ENCODE peak calls at places on chromosomes 13 and 19, in four cellular contexts. Z is putamen, D is AML-193, J is cardiac muscle cell. R is an unnamed sample.

GRCh38 chr19:49837009-49837310 is 14.0 kb upstream of the PTOV1 start:
- DNase-seq in J (no peak), Z (no peak), D (no peak), R (no peak)

GRCh38 chr13:51364404-51365008 is 25.0 kb downstream of the SERPINE3 start:
- DNase-seq in Z (no peak), D (no peak), J (peak), R (peak)

GRCh38 chr13:111962431-111962891 is 104.5 kb upstream of the SOX1 start:
- DNase-seq in D (peak), Z (no peak), J (no peak), R (no peak)

GRCh38 chr19:19554074-19555023 is 16.3 kb downstream of the CILP2 start:
- DNase-seq in D (peak), Z (no peak), J (peak), R (no peak)

GRCh38 chr19:35261356-35262100 is 7.2 kb upstream of the USF2 start:
- DNase-seq in Z (no peak), D (no peak), J (no peak), R (no peak)

GRCh38 chr19:15421726-15422260 is 3.0 kb upstream of the AKAP8L start:
- DNase-seq in Z (peak), J (no peak), D (no peak), R (no peak)

GRCh38 chr13:80296638-80297037 is 44.3 kb downstream of the SPRY2 start:
- DNase-seq in J (no peak), Z (no peak), D (no peak), R (no peak)

GRCh38 chr13:75705395-75705794 is 69.3 kb downstream of the LMO7 start:
- DNase-seq in J (peak), Z (no peak), D (no peak), R (peak)

GRCh38 chr19:1237754-1238372 is at the start of gene CBARP:
- DNase-seq in Z (no peak), D (no peak), J (peak), R (no peak)

GRCh38 chr19:55261671-55262126 is 2.9 kb upstream of the PPP6R1 start:
- DNase-seq in J (no peak), D (no peak), Z (no peak), R (no peak)

GRCh38 chr19:48308695-48309586 is 16.4 kb upstream of the EMP3 start:
- DNase-seq in J (peak), D (peak), Z (no peak), R (no peak)

GRCh38 chr19:31214997-31215396 is 134.2 kb downstream of the TSHZ3 start:
- DNase-seq in J (no peak), Z (no peak), D (no peak), R (no peak)

GRCh38 chr19:51020988-51021651 is 1.6 kb upstream of the KLK10 start:
- DNase-seq in J (peak), D (peak), Z (peak), R (peak)

GRCh38 chr19:3443840-3444694 is 36.3 kb downstream of the SMIM24 start:
- DNase-seq in D (no peak), Z (no peak), J (peak), R (no peak)

GRCh38 chr19:1324792-1325567 is 39.3 kb downstream of the EFNA2 start:
- DNase-seq in Z (peak), D (no peak), J (peak), R (no peak)

GRCh38 chr19:19064098-19064722 is 416 bp downstream of the SLC25A42 start:
- DNase-seq in Z (no peak), J (no peak), D (no peak), R (no peak)

GRCh38 chr19:10713317-10713716 is 4.6 kb upstream of the DNM2 start:
- DNase-seq in J (no peak), D (no peak), Z (no peak), R (no peak)

GRCh38 chr13:107964356-107964755 is 251.0 kb downstream of the LIG4 start:
- DNase-seq in J (peak), Z (no peak), D (no peak), R (no peak)

GRCh38 chr19:8482696-8483095 is 19.7 kb downstream of the PRAM1 start:
- DNase-seq in Z (no peak), D (no peak), J (no peak), R (no peak)

GRCh38 chr19:3494051-3494450 is 6.4 kb downstream of the DOHH start:
- DNase-seq in D (no peak), Z (peak), J (no peak), R (no peak)

GRCh38 chr19:8216357-8216756 is 7.2 kb downstream of the CERS4 start:
- DNase-seq in D (no peak), J (no peak), Z (no peak), R (no peak)

GRCh38 chr13:109816979-109817275 is 30.5 kb upstream of the IRS2 start:
- DNase-seq in Z (no peak), D (no peak), J (peak), R (peak)

GRCh38 chr19:9566729-9567128 is 17.6 kb downstream of the ZNF121 start:
- DNase-seq in Z (no peak), J (no peak), D (no peak), R (no peak)

GRCh38 chr13:98405107-98405571 is 171.8 kb downstream of the STK24 start:
- DNase-seq in D (no peak), Z (no peak), J (peak), R (no peak)

GRCh38 chr13:27372896-27373295 is 51.5 kb upstream of the GTF3A start:
- DNase-seq in J (peak), D (no peak), Z (no peak), R (no peak)

GRCh38 chr19:31538879-31539278 is 189.6 kb upstream of the TSHZ3 start:
- DNase-seq in D (no peak), J (no peak), Z (no peak), R (no peak)

GRCh38 chr19:7772752-7773291 is 9.8 kb downstream of the CLEC4M start:
- DNase-seq in Z (no peak), J (peak), D (peak), R (peak)

GRCh38 chr13:95530178-95530577 is 22.3 kb upstream of the CLDN10 start:
- DNase-seq in Z (no peak), J (peak), D (no peak), R (no peak)

GRCh38 chr19:32817252-32817912 is 52.2 kb downstream of the SLC7A9 start:
- DNase-seq in Z (no peak), D (no peak), J (no peak), R (no peak)

GRCh38 chr13:66462187-66462586 is 767.9 kb downstream of the PCDH9 start:
- DNase-seq in D (peak), J (no peak), Z (no peak), R (no peak)

GRCh38 chr19:13173129-13173737 is 23.0 kb downstream of the IER2 start:
- DNase-seq in D (no peak), J (no peak), Z (no peak), R (no peak)

GRCh38 chr13:78102121-78102677 is 183.6 kb upstream of the EDNRB start:
- DNase-seq in J (peak), D (peak), Z (peak), R (no peak)

GRCh38 chr13:106865706-106866288 is 297.9 kb upstream of the ARGLU1 start:
- DNase-seq in Z (no peak), D (no peak), J (no peak), R (no peak)

GRCh38 chr19:5993516-5994406 is 15.8 kb upstream of the RANBP3 start:
- DNase-seq in D (no peak), J (peak), Z (no peak), R (no peak)

GRCh38 chr19:10353793-10354391 is 14.5 kb upstream of the ICAM3 start:
- DNase-seq in Z (no peak), J (peak), D (no peak), R (no peak)

GRCh38 chr13:20258208-20258962 is 26.3 kb upstream of the GJB6 start:
- DNase-seq in J (no peak), Z (no peak), D (no peak), R (peak)

GRCh38 chr13:33272531-33273124 is 12.9 kb downstream of the STARD13 start:
- DNase-seq in Z (no peak), D (no peak), J (no peak), R (peak)

GRCh38 chr19:55546822-55547614 is 1.7 kb upstream of the SBK3 start:
- DNase-seq in D (no peak), J (peak), Z (no peak), R (no peak)